ENCODE peak calls at places on chromosomes 11 and 22, in seven cellular contexts. L, Z, Q, N, P, F and G are unnamed samples.
A peak's percentile ranks its signal among the peaks of the same experiment; 100 is the strongest.

GRCh38 chr11:129365816-129366215 is 9.8 kb upstream of the BARX2 start:
- DNase-seq in L (no peak), Z (no peak), Q (no peak), N (no peak), P (no peak), F (no peak), G (no peak)

GRCh38 chr11:103587951-103588788 is 448.3 kb upstream of the DDI1 start:
- DNase-seq in L (no peak), Z (no peak), Q (no peak), N (no peak), P (no peak), F (no peak), G (no peak)

GRCh38 chr11:127000291-127000968 is at the start of gene KIRREL3:
- DNase-seq in L (no peak), Z (peak; percentile 4), Q (peak; percentile 32), N (no peak), P (no peak), F (peak; percentile 9), G (no peak)

GRCh38 chr22:46563381-46564083 is 26.1 kb upstream of the CELSR1 start:
- DNase-seq in L (peak; percentile 83), Z (peak; percentile 51), Q (peak; percentile 94), N (peak; percentile 74), P (peak; percentile 83), F (peak; percentile 72), G (peak; percentile 88)

GRCh38 chr22:50530280-50530856 is 556 bp upstream of the TYMP start:
- DNase-seq in L (peak; percentile 87), Z (peak; percentile 83), Q (no peak), N (peak; percentile 90), P (peak; percentile 83), F (peak; percentile 94), G (peak; percentile 86)

GRCh38 chr11:63920126-63920869 is 3.3 kb upstream of the RCOR2 start:
- DNase-seq in L (peak; percentile 90), Z (peak; percentile 25), Q (peak; percentile 88), N (peak; percentile 45), P (peak; percentile 86), F (peak; percentile 59), G (peak; percentile 81)

GRCh38 chr11:10298342-10298741 is 4.3 kb upstream of the SBF2 start:
- DNase-seq in L (no peak), Z (peak; percentile 88), Q (no peak), N (no peak), P (no peak), F (peak; percentile 80), G (no peak)

GRCh38 chr11:124752471-124753100 is 531 bp upstream of the VSIG2 start:
- DNase-seq in L (no peak), Z (no peak), Q (no peak), N (no peak), P (no peak), F (no peak), G (no peak)

GRCh38 chr11:44285756-44286155 is 24.2 kb downstream of the ALX4 start:
- DNase-seq in L (no peak), Z (no peak), Q (no peak), N (no peak), P (no peak), F (no peak), G (no peak)

GRCh38 chr11:44304091-44305084 is 5.6 kb downstream of the ALX4 start:
- DNase-seq in L (no peak), Z (no peak), Q (peak; percentile 84), N (no peak), P (no peak), F (no peak), G (no peak)

GRCh38 chr11:128290106-128290840 is 297.1 kb downstream of the ETS1 start:
- DNase-seq in L (peak; percentile 18), Z (peak; percentile 93), Q (peak; percentile 61), N (peak; percentile 60), P (peak; percentile 76), F (peak; percentile 87), G (peak; percentile 34)

GRCh38 chr22:20062043-20062765 is 17.8 kb upstream of the DGCR8 start:
- DNase-seq in L (no peak), Z (no peak), Q (no peak), N (no peak), P (no peak), F (no peak), G (no peak)

GRCh38 chr11:20638074-20638473 is 31.3 kb upstream of the NELL1 start:
- DNase-seq in L (no peak), Z (no peak), Q (no peak), N (no peak), P (no peak), F (no peak), G (no peak)

GRCh38 chr11:68026391-68027105 is 3.9 kb upstream of the NDUFS8 start:
- DNase-seq in L (no peak), Z (no peak), Q (peak; percentile 52), N (no peak), P (no peak), F (no peak), G (no peak)

GRCh38 chr11:113189909-113190667 is 124.3 kb upstream of the TTC12 start:
- DNase-seq in L (peak; percentile 70), Z (peak; percentile 91), Q (no peak), N (no peak), P (no peak), F (peak; percentile 92), G (peak; percentile 56)

GRCh38 chr11:26599421-26599820 is 27.4 kb upstream of the MUC15 start:
- DNase-seq in L (no peak), Z (peak; percentile 89), Q (no peak), N (no peak), P (no peak), F (peak; percentile 49), G (no peak)

GRCh38 chr11:69654660-69655478 is 13.9 kb downstream of the CCND1 start:
- DNase-seq in L (no peak), Z (peak; percentile 49), Q (no peak), N (no peak), P (no peak), F (no peak), G (no peak)

GRCh38 chr11:35122308-35122707 is 16.7 kb upstream of the CD44 start:
- DNase-seq in L (no peak), Z (no peak), Q (no peak), N (no peak), P (no peak), F (no peak), G (no peak)

GRCh38 chr11:44805596-44805995 is 78.8 kb downstream of the TSPAN18 start:
- DNase-seq in L (no peak), Z (no peak), Q (no peak), N (no peak), P (no peak), F (no peak), G (no peak)

GRCh38 chr11:46238078-46238966 is 39.1 kb upstream of the CREB3L1 start:
- DNase-seq in L (peak; percentile 71), Z (peak; percentile 68), Q (peak; percentile 95), N (peak; percentile 64), P (peak; percentile 83), F (peak; percentile 86), G (peak; percentile 74)

GRCh38 chr11:102268985-102269470 is 48.3 kb upstream of the BIRC3 start:
- DNase-seq in L (no peak), Z (no peak), Q (no peak), N (no peak), P (no peak), F (no peak), G (no peak)

DNA sequence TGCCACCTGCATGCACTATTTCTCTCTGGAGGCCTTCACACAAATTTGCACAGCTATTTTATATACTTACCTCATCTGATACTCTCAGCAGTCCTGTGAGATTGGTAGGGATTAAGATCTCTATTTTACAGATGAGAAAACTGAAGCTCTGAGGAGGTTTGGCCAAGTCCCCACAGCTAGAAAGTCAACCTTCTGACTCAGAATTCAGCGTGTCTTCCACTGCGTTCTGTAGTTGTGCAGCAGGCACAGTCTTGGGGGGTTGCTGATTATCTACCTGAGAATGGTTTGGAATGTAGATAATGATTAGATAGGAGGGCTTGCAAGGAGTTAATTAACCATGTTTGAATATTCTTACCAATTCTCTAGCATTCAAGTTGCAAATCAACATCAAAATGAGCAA is 2.5 kb upstream of the SORL1 start:
- DNase-seq in L (no peak), Z (no peak), Q (no peak), N (no peak), P (no peak), F (no peak), G (no peak)
- H3K4me1 ChIP-seq in L (peaks cover 14% of the 10 kb centered on the region), Z (no peaks in the 10 kb centered on the region), Q (peaks cover 10% of the 10 kb centered on the region), N (peaks cover 4% of the 10 kb centered on the region), P (peaks cover 11% of the 10 kb centered on the region), F (peaks cover 4% of the 10 kb centered on the region), G (no peaks in the 10 kb centered on the region)

GRCh38 chr11:71063129-71063528 is 189.2 kb downstream of the SHANK2 start:
- DNase-seq in L (no peak), Z (no peak), Q (no peak), N (no peak), P (no peak), F (no peak), G (no peak)
- H3K4me3 ChIP-seq in L (no peak overlapping the region), Z (no peak overlapping the region), Q (no peak overlapping the region), N (no peak overlapping the region), P (no peak overlapping the region), F (no peak overlapping the region), G (no peak overlapping the region)

DNA sequence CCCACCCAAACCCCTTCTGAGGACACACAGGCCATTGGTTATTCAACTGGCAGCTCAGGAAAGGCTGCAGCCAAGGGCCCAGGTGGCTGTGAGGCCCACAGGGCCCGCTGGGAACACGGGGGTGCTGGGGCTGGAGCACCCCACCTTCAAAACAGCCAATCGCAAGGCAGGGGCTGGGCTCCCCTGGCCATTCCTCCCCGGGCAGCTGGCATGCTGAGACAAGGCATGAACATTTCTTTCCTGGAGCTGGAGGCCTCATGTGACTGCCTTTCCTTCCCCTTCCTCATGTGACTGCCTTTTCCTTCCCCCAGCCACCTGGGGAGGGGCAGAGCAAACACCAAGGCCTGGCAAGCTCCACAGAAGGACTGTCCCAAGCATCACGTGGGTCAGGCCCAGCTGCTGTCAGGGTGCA is 76.8 kb downstream of the PIWIL3 start:
- DNase-seq in L (peak; percentile 51), Z (no peak), Q (peak; percentile 75), N (peak; percentile 76), P (peak; percentile 41), F (no peak), G (peak; percentile 42)
- H3K27ac ChIP-seq in L (peak overlapping the region; percentile 66), Z (no peak overlapping the region), Q (peak overlapping the region; percentile 79), N (peak overlapping the region; percentile 83), P (peak overlapping the region; percentile 64), F (no peak overlapping the region), G (no peak overlapping the region)

DNA sequence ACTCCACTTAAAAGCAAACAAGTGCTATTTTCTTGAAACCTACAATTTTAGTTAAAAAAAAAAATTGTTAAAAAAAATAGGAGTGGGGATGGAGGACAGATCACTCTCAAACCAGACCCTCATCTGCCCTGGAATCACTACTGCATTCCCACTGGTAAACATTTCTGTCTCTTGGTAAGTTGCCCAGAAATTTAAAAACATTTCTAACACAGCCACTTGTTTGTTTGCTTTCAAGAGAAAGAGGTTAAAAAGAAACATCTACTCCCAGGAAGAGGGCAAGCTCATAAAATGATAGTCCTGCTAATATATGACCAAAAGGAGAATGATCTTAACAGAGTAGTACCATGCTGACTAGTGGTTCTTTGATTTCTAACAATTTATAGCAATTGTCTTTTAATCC is 83.3 kb downstream of the SGSM3 start:
- DNase-seq in L (no peak), Z (peak; percentile 42), Q (no peak), N (no peak), P (no peak), F (peak; percentile 22), G (no peak)
- H3K4me1 ChIP-seq in L (peaks cover 60% of the 10 kb centered on the region), Z (peaks cover 7% of the 10 kb centered on the region), Q (peaks cover 34% of the 10 kb centered on the region), N (peaks cover 7% of the 10 kb centered on the region), P (peaks cover 50% of the 10 kb centered on the region), F (peaks cover 9% of the 10 kb centered on the region), G (peaks cover 34% of the 10 kb centered on the region)

GRCh38 chr11:3745161-3745560 is 52.2 kb downstream of the NUP98 start:
- DNase-seq in L (no peak), Z (no peak), Q (no peak), N (no peak), P (no peak), F (no peak), G (no peak)
- H3K4me3 ChIP-seq in L (no peak overlapping the region), Z (no peak overlapping the region), Q (no peak overlapping the region), N (no peak overlapping the region), P (no peak overlapping the region), F (no peak overlapping the region), G (no peak overlapping the region)